ENCODE peak calls at places on chromosomes 16 and 17, in seven cellular contexts. P is OCI-LY7, O is K562, I is GM23248, T is HCT116, V is neural progenitor cell, N is IMR-90. K is an unnamed sample.

GRCh38 chr17:19328441-19329061 is 34.0 kb downstream of the B9D1 start:
- DNase-seq in N (no peak), O (no peak), P (no peak), T (no peak), I (no peak), V (no peak), K (no peak)

GRCh38 chr17:40598021-40598927 is 33.0 kb upstream of the CCR7 start:
- DNase-seq in P (no peak), I (no peak), O (no peak), T (no peak), N (no peak), V (no peak), K (no peak)

GRCh38 chr17:29032798-29033197 is 10.1 kb upstream of the PIPOX start:
- DNase-seq in N (no peak), O (no peak), V (peak; percentile 61), I (no peak), T (no peak), P (no peak), K (no peak)

GRCh38 chr16:89170346-89171215 is 967 bp upstream of the CDH15 start:
- DNase-seq in N (no peak), V (no peak), O (peak; percentile 47), I (no peak), P (peak; percentile 53), T (peak; percentile 57), K (peak; percentile 58)

GRCh38 chr17:7836596-7837374 is 2.8 kb downstream of the KDM6B start:
- DNase-seq in N (peak; percentile 95), I (peak; percentile 91), P (peak; percentile 93), O (peak; percentile 35), V (peak; percentile 98), T (peak; percentile 96), K (peak; percentile 83)

GRCh38 chr17:47831934-47832327 is 461 bp downstream of the LRRC46 start:
- DNase-seq in I (peak; percentile 22), V (no peak), O (no peak), T (no peak), N (no peak), P (no peak), K (no peak)

GRCh38 chr16:75197522-75198134 is 9.3 kb downstream of the CTRB2 start:
- DNase-seq in I (no peak), O (no peak), V (no peak), P (no peak), N (no peak), T (no peak), K (no peak)

GRCh38 chr17:2965621-2966275 is 97.7 kb downstream of the OR1D5 start:
- DNase-seq in N (peak; percentile 74), P (no peak), O (no peak), I (peak; percentile 85), T (peak; percentile 38), V (no peak), K (peak; percentile 71)

GRCh38 chr17:74770498-74771318 is 5.4 kb downstream of the NAT9 start:
- DNase-seq in V (peak; percentile 78), N (peak; percentile 24), T (peak; percentile 41), I (peak; percentile 58), O (peak; percentile 54), P (peak; percentile 66), K (peak; percentile 75)

GRCh38 chr17:58388302-58389190 is 28.8 kb downstream of the RNF43 start:
- DNase-seq in N (no peak), O (no peak), I (no peak), V (no peak), P (no peak), T (no peak), K (peak; percentile 71)

GRCh38 chr17:39551879-39552278 is 55.8 kb downstream of the NEUROD2 start:
- DNase-seq in P (no peak), T (no peak), N (peak; percentile 42), V (no peak), O (no peak), I (peak; percentile 67), K (no peak)

GRCh38 chr17:57782051-57782490 is 37.0 kb upstream of the CCDC182 start:
- DNase-seq in P (no peak), O (no peak), V (peak; percentile 20), N (no peak), T (no peak), I (no peak), K (no peak)

GRCh38 chr16:21301895-21302291 is 23.8 kb upstream of the CRYM start:
- DNase-seq in I (no peak), T (no peak), N (peak; percentile 8), O (no peak), V (no peak), P (no peak), K (peak; percentile 2)

GRCh38 chr17:50272711-50273653 is 1.3 kb upstream of the TMEM92 start:
- DNase-seq in O (peak; percentile 81), P (peak; percentile 48), V (peak; percentile 87), I (peak; percentile 78), T (no peak), N (peak; percentile 27), K (peak; percentile 63)

GRCh38 chr16:56812884-56813283 is 52.1 kb upstream of the SLC12A3 start:
- DNase-seq in N (peak; percentile 67), V (no peak), T (no peak), I (peak; percentile 56), P (no peak), O (no peak), K (peak; percentile 68)

DNA sequence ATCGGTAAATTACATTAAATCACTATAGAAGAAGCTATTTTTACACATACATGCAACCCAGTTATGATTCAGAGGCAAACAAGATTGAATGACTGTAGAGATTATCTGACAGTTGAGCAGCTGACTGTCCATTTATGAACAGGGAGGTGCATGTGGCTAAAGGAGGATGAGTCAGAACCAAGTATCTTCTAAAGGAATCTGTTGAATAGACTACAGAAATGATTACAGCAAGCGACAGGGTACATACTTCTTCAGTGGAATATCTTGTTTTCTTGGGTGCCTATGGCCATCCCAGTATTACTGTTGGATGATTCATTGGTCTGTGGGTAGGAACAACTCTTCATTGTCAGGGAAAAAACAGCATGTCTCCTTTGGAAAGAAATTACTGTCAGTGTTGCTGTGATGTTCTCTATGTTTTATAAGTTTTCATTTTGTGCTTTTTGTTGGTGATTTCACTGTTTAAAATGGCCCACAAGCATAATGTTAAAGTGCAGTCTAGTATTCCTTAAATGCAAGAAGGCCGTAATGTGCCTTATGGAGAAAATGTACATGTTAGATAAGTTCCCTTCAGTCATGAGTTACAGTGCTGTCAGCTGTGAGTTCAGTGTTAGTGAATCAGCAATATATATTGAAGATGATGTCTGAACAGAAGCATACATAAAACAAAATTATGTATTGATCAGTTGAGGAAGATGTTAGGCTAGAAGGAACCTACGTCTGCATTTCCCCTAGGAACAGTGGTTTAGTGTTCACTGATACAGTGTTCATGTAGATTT is 27.0 kb downstream of the CBFB start:
- DNase-seq in I (peak; percentile 97), V (no peak), P (no peak), T (no peak), O (no peak), N (peak; percentile 99), K (peak; percentile 89)
- H3K4me3 ChIP-seq in I (peak overlapping the region; percentile 49), V (no peak overlapping the region), P (no peak overlapping the region), T (no peak overlapping the region), O (no peak overlapping the region), N (no peak overlapping the region), K (peak overlapping the region; percentile 3)

GRCh38 chr17:68458260-68459029 is 1.1 kb upstream of the WIPI1 start:
- DNase-seq in V (no peak), I (no peak), N (no peak), T (no peak), P (peak; percentile 37), O (no peak), K (no peak)
- H3K4me1 ChIP-seq in V (peaks cover 3% of the 10 kb centered on the region), I (peaks cover 16% of the 10 kb centered on the region), N (peaks cover 2% of the 10 kb centered on the region), T (peaks cover 22% of the 10 kb centered on the region), P (peaks cover 78% of the 10 kb centered on the region), O (peaks cover 13% of the 10 kb centered on the region), K (peaks cover 21% of the 10 kb centered on the region)

DNA sequence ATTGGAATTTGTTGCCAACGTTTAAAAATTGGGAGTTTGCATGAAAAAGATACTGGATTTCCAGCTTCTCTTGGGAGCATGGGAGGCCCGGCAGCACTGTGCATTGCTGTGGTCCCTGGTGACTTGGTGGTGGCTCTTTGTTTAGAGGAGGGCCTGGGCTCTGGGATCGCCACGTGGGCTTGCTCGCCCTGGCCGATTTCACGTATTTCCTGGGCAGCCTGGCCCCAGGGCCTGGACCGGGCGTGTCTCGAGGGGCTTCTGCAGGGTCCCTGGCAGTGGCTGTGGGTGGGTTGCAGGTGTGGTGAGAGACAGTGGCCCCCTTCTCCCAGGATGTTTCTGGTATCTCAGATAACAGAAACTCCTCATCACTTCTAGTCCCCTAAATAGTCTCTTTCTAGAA is 67.9 kb downstream of the ATP2C2 start:
- DNase-seq in P (no peak), V (no peak), O (no peak), N (no peak), T (no peak), I (no peak), K (no peak)
- H2AFZ ChIP-seq in P (no peak overlapping the region), V (no peak overlapping the region), O (no peak overlapping the region), N (no peak overlapping the region), T (no peak overlapping the region), I (no peak overlapping the region), K (no peak overlapping the region)

GRCh38 chr17:80270104-80270503 is 9.5 kb downstream of the RNF213 start:
- DNase-seq in N (no peak), P (no peak), V (peak; percentile 79), O (no peak), I (no peak), T (no peak), K (no peak)
- H3K4me3 ChIP-seq in N (no peak overlapping the region), P (no peak overlapping the region), V (no peak overlapping the region), O (no peak overlapping the region), I (no peak overlapping the region), T (no peak overlapping the region), K (no peak overlapping the region)

GRCh38 chr16:84604477-84605013 is 13.3 kb downstream of the COTL1 start:
- DNase-seq in T (no peak), V (peak; percentile 66), P (no peak), I (no peak), N (no peak), O (no peak), K (no peak)

GRCh38 chr16:84607061-84607460 is 10.8 kb downstream of the COTL1 start:
- DNase-seq in P (no peak), V (no peak), I (no peak), N (no peak), O (no peak), T (no peak), K (no peak)

GRCh38 chr16:84606081-84606875 is 11.6 kb downstream of the COTL1 start:
- DNase-seq in V (no peak), P (no peak), I (no peak), N (no peak), O (no peak), T (no peak), K (no peak)

GRCh38 chr16:84603115-84603816 is 14.6 kb downstream of the COTL1 start:
- DNase-seq in N (peak; percentile 99), P (no peak), O (no peak), V (no peak), T (peak; percentile 55), I (peak; percentile 99), K (peak; percentile 92)

DNA sequence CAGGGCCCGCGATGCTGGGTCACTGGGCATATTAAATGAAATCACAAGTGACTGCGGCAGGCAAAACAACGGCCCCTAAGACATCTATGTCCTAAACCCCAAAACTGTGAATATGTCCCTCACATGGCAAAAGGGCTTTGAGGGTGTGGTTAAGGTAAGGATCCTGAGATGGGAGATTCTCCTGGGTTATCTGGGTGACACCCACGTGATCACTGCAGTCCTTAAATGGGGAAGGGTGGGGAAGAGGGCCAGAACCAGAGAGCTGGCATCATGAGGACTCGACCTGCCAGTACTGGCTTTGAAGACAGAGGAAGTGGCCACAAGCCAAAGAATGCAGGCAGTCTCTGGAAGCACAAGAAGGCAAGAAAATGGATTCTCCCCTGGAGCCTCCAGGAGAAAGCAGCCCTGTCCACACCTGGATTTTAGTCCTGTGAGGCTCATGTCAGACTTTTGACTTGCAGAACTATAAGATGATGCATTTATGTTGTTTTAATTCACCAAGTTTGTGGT is 12.5 kb downstream of the COTL1 start:
- DNase-seq in T (no peak), O (no peak), V (no peak), P (no peak), N (no peak), I (no peak), K (no peak)
- H3K4me1 ChIP-seq in T (peaks cover 37% of the 10 kb centered on the region), O (peaks cover 54% of the 10 kb centered on the region), V (peaks cover 30% of the 10 kb centered on the region), P (peaks cover 96% of the 10 kb centered on the region), N (peaks cover 32% of the 10 kb centered on the region), I (peaks cover 30% of the 10 kb centered on the region), K (peaks cover 22% of the 10 kb centered on the region)

GRCh38 chr17:6239237-6239798 is 169.1 kb downstream of the WSCD1 start:
- DNase-seq in P (no peak), I (no peak), V (no peak), T (no peak), O (no peak), N (no peak), K (peak; percentile 88)
- H2AFZ ChIP-seq in P (no peak overlapping the region), I (no peak overlapping the region), V (no peak overlapping the region), T (no peak overlapping the region), O (no peak overlapping the region), N (no peak overlapping the region), K (peak overlapping the region; percentile 25)

K was measured in PC-3.